ENCODE peak calls at places on chromosomes 1 and 21, in eight cellular contexts. M is AG08395, F is mammary epithelial cell, G is fibroblast of lung, K is A172, C is 8988T, R is breast epithelium, A is iPS-NIHi11. J is an unnamed sample.

GRCh38 chr1:179586107-179586823 is 5.4 kb upstream of the TDRD5 start:
- DNase-seq in M (peak), F (peak), G (peak), K (no peak), C (no peak), R (peak), A (peak), J (no peak)

GRCh38 chr21:41321211-41321907 is 4.8 kb downstream of the FAM3B start:
- DNase-seq in M (no peak), F (no peak), G (no peak), K (no peak), C (no peak), R (no peak), A (no peak), J (no peak)

GRCh38 chr1:39183503-39184353 is 20.8 kb upstream of the MACF1 start:
- DNase-seq in M (peak), F (peak), G (peak), K (peak), C (no peak), R (peak), A (peak), J (peak)

GRCh38 chr1:45097944-45098343 is 85.9 kb downstream of the UROD start:
- DNase-seq in M (no peak), F (no peak), G (no peak), K (peak), C (no peak), R (no peak), A (no peak), J (no peak)

GRCh38 chr1:41666991-41667631 is 182.6 kb upstream of the EDN2 start:
- DNase-seq in M (peak), F (peak), G (peak), K (no peak), C (no peak), R (no peak), A (no peak), J (peak)

GRCh38 chr1:48761411-48761810 is 15.3 kb downstream of the BEND5 start:
- DNase-seq in M (peak), F (peak), G (peak), K (peak), C (no peak), R (no peak), A (no peak), J (no peak)

GRCh38 chr1:52920791-52921291 is 699 bp downstream of the ECHDC2 start:
- DNase-seq in M (peak), F (peak), G (peak), K (no peak), C (no peak), R (no peak), A (peak), J (no peak)

GRCh38 chr1:165395522-165396300 is 39.2 kb upstream of the LMX1A start:
- DNase-seq in M (no peak), F (peak), G (no peak), K (no peak), C (no peak), R (no peak), A (no peak), J (peak)

GRCh38 chr1:48718116-48718630 is 58.5 kb downstream of the BEND5 start:
- DNase-seq in M (no peak), F (peak), G (no peak), K (no peak), C (no peak), R (no peak), A (no peak), J (no peak)

GRCh38 chr1:147080013-147080661 is 92.1 kb downstream of the PRKAB2 start:
- DNase-seq in M (no peak), F (no peak), G (no peak), K (no peak), C (no peak), R (no peak), A (no peak), J (peak)

GRCh38 chr1:90850181-90850924 is 133.3 kb upstream of the BARHL2 start:
- DNase-seq in M (peak), F (no peak), G (peak), K (no peak), C (no peak), R (no peak), A (no peak), J (no peak)

GRCh38 chr1:156748670-156749428 is 2.6 kb downstream of the HDGF start:
- DNase-seq in M (peak), F (peak), G (peak), K (peak), C (no peak), R (no peak), A (no peak), J (peak)

GRCh38 chr1:39158330-39159086 is 46.0 kb upstream of the MACF1 start:
- DNase-seq in M (no peak), F (peak), G (peak), K (no peak), C (no peak), R (peak), A (peak), J (no peak)

GRCh38 chr21:31974454-31974985 is 101.7 kb downstream of the HUNK start:
- DNase-seq in M (no peak), F (no peak), G (no peak), K (no peak), C (no peak), R (no peak), A (no peak), J (no peak)

GRCh38 chr1:22930235-22930912 is 42.3 kb downstream of the LACTBL1 start:
- DNase-seq in M (peak), F (peak), G (peak), K (no peak), C (peak), R (peak), A (peak), J (no peak)

GRCh38 chr1:202122639-202123335 is at the start of gene GPR37L1:
- DNase-seq in M (peak), F (no peak), G (peak), K (peak), C (peak), R (no peak), A (peak), J (no peak)

GRCh38 chr1:93629101-93630059 is 52.3 kb downstream of the BCAR3 start:
- DNase-seq in M (peak), F (peak), G (peak), K (peak), C (no peak), R (no peak), A (peak), J (peak)

GRCh38 chr1:149888160-149888998 is 11.0 kb upstream of the BOLA1 start:
- DNase-seq in M (peak), F (peak), G (peak), K (peak), C (no peak), R (peak), A (peak), J (no peak)

GRCh38 chr1:196148367-196148970 is 459.8 kb downstream of the KCNT2 start:
- DNase-seq in M (peak), F (peak), G (peak), K (peak), C (no peak), R (no peak), A (no peak), J (no peak)

GRCh38 chr1:152458384-152459185 is 44.5 kb upstream of the CRNN start:
- DNase-seq in M (peak), F (peak), G (peak), K (peak), C (no peak), R (peak), A (peak), J (peak)

GRCh38 chr21:20882462-20883415 is 115.5 kb upstream of the NCAM2 start:
- DNase-seq in M (peak), F (no peak), G (peak), K (peak), C (no peak), R (no peak), A (peak), J (no peak)

J was measured in foreskin keratinocyte.